ENCODE peak calls at places on chromosomes 11 and 22, in seven cellular contexts. U is cardiac muscle cell; N is activated CD4-positive, alpha-beta memory T cell treated with anti-CD3 and anti-CD28 coated beads, Interleukin-2, amount 10 ng/mL, durations not matched to agents 7 days and 5 days; F is stimulated activated CD8-positive, alpha-beta memory T cell treated with anti-CD3 and anti-CD28 coated beads, Interleukin-2, amount 100 ng/mL, for 1 hour; K is A673; Q is osteocyte; X is NCI-H1092. S is an unnamed sample.
A peak's percentile ranks its signal among the peaks of the same experiment; 100 is the strongest.

GRCh38 chr11:133824593-133824992 is 20.7 kb downstream of the SPATA19 start:
- DNase-seq in U (no peak), N (no peak), F (no peak), K (no peak), Q (peak; percentile 63), X (no peak), S (no peak)

GRCh38 chr11:20561915-20562314 is 37.5 kb upstream of the SLC6A5 start:
- DNase-seq in U (no peak), N (no peak), F (no peak), K (no peak), Q (no peak), X (no peak), S (no peak)

GRCh38 chr11:76665921-76666351 is 4.6 kb downstream of the LRRC32 start:
- DNase-seq in U (no peak), N (no peak), F (no peak), K (no peak), Q (no peak), X (no peak), S (no peak)

GRCh38 chr11:92046103-92046502 is 178.5 kb upstream of the FAT3 start:
- DNase-seq in U (no peak), N (no peak), F (no peak), K (no peak), Q (no peak), X (no peak), S (no peak)

GRCh38 chr22:38497869-38498268 is 8.2 kb downstream of the DDX17 start:
- DNase-seq in U (no peak), N (no peak), F (no peak), K (no peak), Q (no peak), X (no peak), S (no peak)

GRCh38 chr22:27308513-27308912 is 493.0 kb downstream of the MN1 start:
- DNase-seq in U (no peak), N (no peak), F (no peak), K (no peak), Q (no peak), X (no peak), S (no peak)

GRCh38 chr11:133902506-133902905 is 54.3 kb downstream of the IGSF9B start:
- DNase-seq in U (no peak), N (no peak), F (no peak), K (no peak), Q (no peak), X (no peak), S (no peak)

GRCh38 chr11:97364047-97364446 is 974.2 kb downstream of the JRKL start:
- DNase-seq in U (no peak), N (no peak), F (no peak), K (peak; percentile 62), Q (no peak), X (no peak), S (no peak)

GRCh38 chr11:34468209-34468841 is 29.6 kb downstream of the CAT start:
- DNase-seq in U (no peak), N (peak; percentile 56), F (no peak), K (peak; percentile 86), Q (no peak), X (no peak), S (no peak)

GRCh38 chr11:27075655-27076054 is 35.0 kb downstream of the BBOX1 start:
- DNase-seq in U (no peak), N (no peak), F (no peak), K (no peak), Q (no peak), X (no peak), S (no peak)

GRCh38 chr22:23754980-23755636 is 883 bp upstream of the VPREB3 start:
- DNase-seq in U (no peak), N (no peak), F (no peak), K (no peak), Q (no peak), X (no peak), S (no peak)

GRCh38 chr11:111406589-111406988 is 27.5 kb upstream of the POU2AF1 start:
- DNase-seq in U (no peak), N (no peak), F (no peak), K (no peak), Q (no peak), X (no peak), S (no peak)